ENCODE peak calls at places on chromosome 20, in four cellular contexts. One of them, this sample, is unnamed.

GRCh38 chr20:43761396-43762340 is 34.9 kb upstream of the GTSF1L start:
- DNase-seq in GM12878: no peak
- DNase-seq in K562: no peak
- DNase-seq in IMR-90: no peak
- DNase-seq in this sample: no peak

GRCh38 chr20:17916365-17916996 is 52.1 kb downstream of the SNX5 start:
- DNase-seq in GM12878: no peak
- DNase-seq in K562: no peak
- DNase-seq in IMR-90: no peak
- DNase-seq in this sample: no peak

GRCh38 chr20:24588725-24589340 is 119.4 kb downstream of the SYNDIG1 start:
- DNase-seq in GM12878: no peak
- DNase-seq in K562: no peak
- DNase-seq in IMR-90: no peak
- DNase-seq in this sample: peak

GRCh38 chr20:15320941-15321340 is 983.5 kb upstream of the FLRT3 start:
- DNase-seq in GM12878: no peak
- DNase-seq in K562: no peak
- DNase-seq in IMR-90: no peak
- DNase-seq in this sample: no peak

GRCh38 chr20:49759266-49759950 is 45.7 kb upstream of the B4GALT5 start:
- DNase-seq in GM12878: no peak
- DNase-seq in K562: no peak
- DNase-seq in IMR-90: no peak
- DNase-seq in this sample: no peak

GRCh38 chr20:2946988-2947961 is 74.0 kb downstream of the PTPRA start:
- DNase-seq in GM12878: no peak
- DNase-seq in K562: peak
- DNase-seq in IMR-90: peak
- DNase-seq in this sample: no peak

GRCh38 chr20:12660918-12661317 is 347.9 kb upstream of the SPTLC3 start:
- DNase-seq in GM12878: no peak
- DNase-seq in K562: no peak
- DNase-seq in IMR-90: no peak
- DNase-seq in this sample: peak

GRCh38 chr20:15613530-15613929 is 959.7 kb downstream of the KIF16B start:
- DNase-seq in GM12878: no peak
- DNase-seq in K562: no peak
- DNase-seq in IMR-90: peak
- DNase-seq in this sample: no peak

GRCh38 chr20:57632286-57632685 is 12.1 kb upstream of the ZBP1 start:
- DNase-seq in GM12878: no peak
- DNase-seq in K562: no peak
- DNase-seq in IMR-90: no peak
- DNase-seq in this sample: no peak

GRCh38 chr20:688809-689208 is 13.2 kb upstream of the SCRT2 start:
- DNase-seq in GM12878: no peak
- DNase-seq in K562: peak
- DNase-seq in IMR-90: peak
- DNase-seq in this sample: peak

GRCh38 chr20:11882651-11883050 is 35.0 kb upstream of the BTBD3 start:
- DNase-seq in GM12878: no peak
- DNase-seq in K562: no peak
- DNase-seq in IMR-90: no peak
- DNase-seq in this sample: no peak

GRCh38 chr20:37697314-37697713 is 3.5 kb downstream of the CTNNBL1 start:
- DNase-seq in GM12878: peak
- DNase-seq in K562: no peak
- DNase-seq in IMR-90: no peak
- DNase-seq in this sample: no peak

GRCh38 chr20:37692447-37693166 is 1.2 kb upstream of the CTNNBL1 start:
- DNase-seq in GM12878: no peak
- DNase-seq in K562: no peak
- DNase-seq in IMR-90: no peak
- DNase-seq in this sample: no peak

GRCh38 chr20:37693629-37694626 is at the start of gene CTNNBL1:
- DNase-seq in GM12878: peak
- DNase-seq in K562: peak
- DNase-seq in IMR-90: peak
- DNase-seq in this sample: peak

GRCh38 chr20:37693203-37693602 is 627 bp upstream of the CTNNBL1 start:
- DNase-seq in GM12878: no peak
- DNase-seq in K562: no peak
- DNase-seq in IMR-90: no peak
- DNase-seq in this sample: peak

DNA sequence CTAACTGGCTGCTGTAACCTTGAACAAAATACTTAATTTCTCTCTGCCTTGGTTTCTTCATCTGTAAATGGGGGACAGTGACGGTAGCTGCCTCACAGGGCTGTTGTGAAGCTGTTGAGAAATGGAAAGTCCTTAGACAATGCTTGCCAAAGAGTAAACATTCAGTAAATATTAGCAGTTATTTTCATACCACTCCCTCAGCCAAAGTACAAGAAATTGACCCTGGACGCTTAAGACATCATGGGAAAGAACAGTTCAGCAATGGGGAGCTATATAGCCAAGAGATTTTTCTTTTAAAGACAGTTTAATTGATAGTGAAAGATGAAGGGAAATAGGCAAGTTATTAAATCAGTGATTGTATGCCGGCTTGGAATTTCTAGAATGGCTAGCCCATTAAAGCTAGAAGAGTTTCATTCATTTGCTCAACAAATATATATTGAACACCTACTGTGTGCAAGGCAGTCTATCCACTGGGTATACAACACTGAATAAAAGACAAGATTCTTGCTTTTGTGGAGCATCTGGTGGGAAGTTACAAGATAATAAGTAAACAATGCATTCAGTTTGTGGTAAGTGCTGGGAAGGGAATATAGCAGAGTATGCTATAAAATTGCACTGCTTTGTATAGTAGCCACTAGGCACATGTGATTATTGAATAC is 2.0 kb downstream of the CTNNBL1 start:
- DNase-seq in GM12878: no peak
- DNase-seq in K562: no peak
- DNase-seq in IMR-90: no peak
- DNase-seq in this sample: no peak
- TF ChIP-seq MXI1 in GM12878: no peak
- TF ChIP-seq MXI1 in K562: no peak
- TF ChIP-seq MXI1 in IMR-90: no peak
- TF ChIP-seq MXI1 in this sample: no peak

GRCh38 chr20:40724566-40724965 is 35.5 kb upstream of the MAFB start:
- DNase-seq in GM12878: no peak
- DNase-seq in K562: no peak
- DNase-seq in IMR-90: no peak
- DNase-seq in this sample: no peak

GRCh38 chr20:40727960-40728359 is 38.9 kb upstream of the MAFB start:
- DNase-seq in GM12878: no peak
- DNase-seq in K562: no peak
- DNase-seq in IMR-90: no peak
- DNase-seq in this sample: no peak

GRCh38 chr20:40728470-40728869 is 39.4 kb upstream of the MAFB start:
- DNase-seq in GM12878: no peak
- DNase-seq in K562: no peak
- DNase-seq in IMR-90: no peak
- DNase-seq in this sample: no peak

GRCh38 chr20:40728996-40729395 is 40.0 kb upstream of the MAFB start:
- DNase-seq in GM12878: no peak
- DNase-seq in K562: no peak
- DNase-seq in IMR-90: no peak
- DNase-seq in this sample: no peak
- TF ChIP-seq RCOR1 in GM12878: no peak
- TF ChIP-seq RCOR1 in K562: no peak
- TF ChIP-seq RCOR1 in IMR-90: no peak
- TF ChIP-seq RCOR1 in this sample: no peak

GRCh38 chr20:21103582-21104465 is 2.3 kb downstream of the LINC00237 start:
- DNase-seq in GM12878: no peak
- DNase-seq in K562: no peak
- DNase-seq in IMR-90: no peak
- DNase-seq in this sample: peak
- TF ChIP-seq MXI1 in GM12878: no peak
- TF ChIP-seq MXI1 in K562: no peak
- TF ChIP-seq MXI1 in IMR-90: no peak
- TF ChIP-seq MXI1 in this sample: no peak

GRCh38 chr20:48703107-48703506 is 124.7 kb downstream of the PREX1 start:
- DNase-seq in GM12878: no peak
- DNase-seq in K562: no peak
- DNase-seq in IMR-90: no peak
- DNase-seq in this sample: peak
- TF ChIP-seq RCOR1 in GM12878: no peak
- TF ChIP-seq RCOR1 in K562: no peak
- TF ChIP-seq RCOR1 in IMR-90: no peak
- TF ChIP-seq RCOR1 in this sample: no peak

DNA sequence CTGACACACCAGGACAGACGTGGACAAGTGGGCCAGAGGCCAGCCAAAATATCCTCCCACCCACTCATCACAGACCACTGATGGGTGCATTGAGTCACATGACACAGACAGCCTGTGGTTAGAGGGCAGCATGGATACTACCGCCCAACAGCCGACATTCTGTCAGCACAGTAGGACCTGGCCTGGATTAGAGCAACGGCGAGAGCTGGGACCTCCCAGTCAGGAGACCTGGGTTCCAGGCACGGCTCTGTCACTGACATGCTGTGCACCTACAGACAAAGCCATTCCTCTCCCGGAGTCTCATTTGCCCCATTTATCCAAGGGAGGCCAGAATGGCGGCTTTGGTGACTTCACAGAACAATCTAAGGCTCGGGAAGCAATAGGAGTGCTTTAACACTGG is 8.0 kb downstream of the ZNF335 start:
- DNase-seq in GM12878: no peak
- DNase-seq in K562: no peak
- DNase-seq in IMR-90: no peak
- DNase-seq in this sample: no peak
- TF ChIP-seq MXI1 in GM12878: no peak
- TF ChIP-seq MXI1 in K562: no peak
- TF ChIP-seq MXI1 in IMR-90: no peak
- TF ChIP-seq MXI1 in this sample: no peak

DNA sequence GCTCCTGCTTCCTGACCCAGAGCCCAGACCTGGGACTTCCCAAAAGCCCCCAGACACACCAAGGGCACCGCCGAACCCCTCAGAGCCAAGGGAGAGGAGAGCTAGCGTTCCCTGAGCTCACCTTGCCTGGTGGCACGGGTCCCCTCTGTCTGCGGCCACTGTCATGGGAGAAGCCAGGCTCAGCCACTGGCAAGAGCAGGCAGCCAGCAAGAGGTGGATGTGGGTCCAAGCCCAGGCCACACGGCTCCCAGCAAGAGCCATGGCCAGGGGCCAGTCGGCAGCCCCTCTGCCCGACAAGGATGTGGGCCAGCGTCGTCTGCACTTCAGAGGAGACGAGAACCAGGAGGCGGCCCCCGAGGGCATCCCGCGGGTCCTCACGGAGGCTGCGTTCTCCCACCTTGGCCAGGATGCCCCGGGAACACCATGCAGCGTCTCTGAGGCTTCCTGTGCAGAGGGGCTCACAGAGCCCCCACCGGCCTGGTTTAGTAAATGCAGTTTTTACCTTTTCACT is 2.2 kb upstream of the PPDPF start:
- DNase-seq in GM12878: no peak
- DNase-seq in K562: no peak
- DNase-seq in IMR-90: no peak
- DNase-seq in this sample: peak
- TF ChIP-seq RCOR1 in GM12878: no peak
- TF ChIP-seq RCOR1 in K562: no peak
- TF ChIP-seq RCOR1 in IMR-90: no peak
- TF ChIP-seq RCOR1 in this sample: no peak

This sample was measured in SK-N-SH.